ENCODE peak calls at places on chromosomes 12 and 14, in four cellular contexts. L is A549, J is body of pancreas, Z is K562. H is an unnamed sample. For H3K4me1, the result is how much of the 10 kb centered on the place peaks cover.

GRCh38 chr12:68962855-68963455 is 30.0 kb upstream of the CPM start:
- DNase-seq in Z (no peak), J (no peak), L (no peak), H (peak)

GRCh38 chr14:65566820-65567522 is 154.4 kb downstream of the FUT8 start:
- DNase-seq in Z (no peak), J (no peak), L (no peak), H (no peak)

GRCh38 chr14:76050797-76051392 is 65.3 kb downstream of the IFT43 start:
- DNase-seq in Z (peak), L (peak), J (peak), H (peak)

GRCh38 chr14:85539510-85539909 is 9.6 kb downstream of the FLRT2 start:
- DNase-seq in J (no peak), L (no peak), Z (no peak), H (no peak)

GRCh38 chr12:72024613-72025012 is 86.0 kb downstream of the TPH2 start:
- DNase-seq in J (no peak), L (no peak), Z (no peak), H (no peak)

GRCh38 chr12:93361159-93361919 is 16.4 kb upstream of the NUDT4 start:
- DNase-seq in L (no peak), J (peak), Z (no peak), H (no peak)

GRCh38 chr12:12717586-12718381 is 616 bp downstream of the CDKN1B start:
- DNase-seq in J (peak), L (no peak), Z (peak), H (peak)

GRCh38 chr12:113249546-113249945 is 28.3 kb downstream of the TPCN1 start:
- DNase-seq in Z (no peak), L (no peak), J (no peak), H (no peak)

GRCh38 chr12:27595231-27595642 is 71.2 kb downstream of the PPFIBP1 start:
- DNase-seq in Z (no peak), J (peak), L (no peak), H (no peak)

GRCh38 chr12:94326727-94327126 is 132.9 kb downstream of the CEP83 start:
- DNase-seq in J (no peak), Z (no peak), L (no peak), H (no peak)

GRCh38 chr14:32710351-32711102 is 228.2 kb upstream of the NPAS3 start:
- DNase-seq in L (no peak), Z (no peak), J (no peak), H (peak)

GRCh38 chr12:109663766-109664165 is 49.9 kb upstream of the FAM222A start:
- DNase-seq in L (no peak), J (no peak), Z (no peak), H (no peak)

GRCh38 chr12:91009319-91009950 is 4.7 kb upstream of the EPYC start:
- DNase-seq in L (no peak), Z (no peak), J (no peak), H (no peak)

GRCh38 chr12:132587781-132588180 is 22.6 kb downstream of the LRCOL1 start:
- DNase-seq in Z (no peak), L (no peak), J (no peak), H (no peak)

GRCh38 chr14:95770777-95771176 is 56.9 kb upstream of the TCL1A start:
- DNase-seq in Z (no peak), L (no peak), J (no peak), H (no peak)

GRCh38 chr12:70660002-70660604 is 22.9 kb upstream of the PTPRB start:
- DNase-seq in J (no peak), L (no peak), Z (no peak), H (no peak)

GRCh38 chr14:103006991-103007520 is 50.3 kb downstream of the CDC42BPB start:
- DNase-seq in L (no peak), J (no peak), Z (no peak), H (no peak)
- H3K27ac ChIP-seq in L (no peak), J (no peak), Z (no peak), H (no peak)

GRCh38 chr12:43290836-43291235 is 261.2 kb downstream of the ADAMTS20 start:
- DNase-seq in Z (no peak), L (no peak), J (no peak), H (no peak)
- H3K4me3 ChIP-seq in Z (no peak), L (no peak), J (no peak), H (no peak)

DNA sequence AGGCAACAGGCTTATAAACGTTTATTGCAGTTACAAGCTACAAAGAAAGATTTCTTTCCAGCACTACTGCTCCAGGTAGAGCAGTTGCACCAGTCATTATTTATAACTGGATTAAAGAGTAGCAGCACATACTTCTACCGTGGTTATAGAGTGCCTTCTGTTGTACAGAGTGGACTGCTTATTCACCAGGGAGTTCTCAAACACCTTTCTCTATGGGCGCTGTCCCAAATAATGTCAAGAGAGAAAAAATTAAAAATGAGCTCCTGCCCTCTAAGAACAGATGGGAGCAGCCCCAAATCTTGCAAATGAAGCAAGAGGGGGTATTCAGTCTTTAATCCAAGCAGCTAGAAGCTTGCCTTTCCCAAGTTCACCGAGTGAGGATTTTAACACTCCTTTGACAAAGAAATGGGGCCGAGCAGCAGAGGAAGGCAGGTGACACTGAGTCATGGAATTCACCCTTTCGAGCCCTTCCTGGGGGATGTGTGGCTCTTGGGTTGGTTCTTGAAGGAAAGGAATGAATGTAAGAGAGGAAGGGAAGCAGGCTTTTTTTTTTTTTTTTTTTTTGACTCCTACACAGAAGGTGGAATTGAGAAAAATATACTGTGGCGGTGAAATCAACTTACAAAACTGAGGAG is 181.2 kb downstream of the PRKCH start:
- DNase-seq in Z (no peak), L (no peak), J (no peak), H (no peak)
- H3K4me1 ChIP-seq in Z (under half), L (under half), J (under half), H (under half)

DNA sequence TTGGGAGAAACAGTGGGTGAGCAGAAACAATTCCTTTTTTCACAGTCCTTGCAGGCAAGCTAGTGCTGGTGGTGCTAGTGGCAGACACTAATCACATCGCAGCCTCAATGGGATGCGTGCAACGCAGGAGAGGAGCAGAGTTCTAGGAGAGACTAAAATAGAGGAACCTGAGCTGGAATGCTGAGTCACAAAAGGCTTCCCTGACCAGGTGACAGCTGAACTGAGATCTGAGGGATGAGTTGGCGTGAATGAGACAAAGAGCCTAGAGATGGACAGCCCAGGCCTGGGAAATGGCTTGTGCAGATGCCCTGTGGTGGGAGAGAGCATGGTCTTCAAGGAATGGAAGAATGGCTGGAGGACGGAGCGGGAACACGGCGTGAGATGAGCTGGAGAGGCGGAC is 25.8 kb downstream of the ACADS start:
- DNase-seq in J (no peak), Z (no peak), L (no peak), H (no peak)
- H3K27ac ChIP-seq in J (no peak), Z (no peak), L (no peak), H (no peak)

GRCh38 chr12:106759526-106760183 is 14.8 kb upstream of the RIC8B start:
- DNase-seq in Z (no peak), L (no peak), J (no peak), H (no peak)
- H3K4me3 ChIP-seq in Z (no peak), L (no peak), J (no peak), H (no peak)

GRCh38 chr12:124642105-124642504 is 74.7 kb upstream of the NCOR2 start:
- DNase-seq in L (no peak), J (no peak), Z (no peak), H (no peak)

GRCh38 chr12:124639407-124639806 is 72.0 kb upstream of the NCOR2 start:
- DNase-seq in J (no peak), Z (no peak), L (no peak), H (no peak)

GRCh38 chr12:124641591-124641990 is 74.2 kb upstream of the NCOR2 start:
- DNase-seq in Z (no peak), J (no peak), L (no peak), H (no peak)

GRCh38 chr12:124637586-124637985 is 70.2 kb upstream of the NCOR2 start:
- DNase-seq in J (no peak), Z (no peak), L (no peak), H (peak)

GRCh38 chr12:124640096-124640495 is 72.7 kb upstream of the NCOR2 start:
- DNase-seq in L (no peak), Z (no peak), J (no peak), H (no peak)
- H3K4me1 ChIP-seq in L (under half), Z (under half), J (under half), H (under half)

DNA sequence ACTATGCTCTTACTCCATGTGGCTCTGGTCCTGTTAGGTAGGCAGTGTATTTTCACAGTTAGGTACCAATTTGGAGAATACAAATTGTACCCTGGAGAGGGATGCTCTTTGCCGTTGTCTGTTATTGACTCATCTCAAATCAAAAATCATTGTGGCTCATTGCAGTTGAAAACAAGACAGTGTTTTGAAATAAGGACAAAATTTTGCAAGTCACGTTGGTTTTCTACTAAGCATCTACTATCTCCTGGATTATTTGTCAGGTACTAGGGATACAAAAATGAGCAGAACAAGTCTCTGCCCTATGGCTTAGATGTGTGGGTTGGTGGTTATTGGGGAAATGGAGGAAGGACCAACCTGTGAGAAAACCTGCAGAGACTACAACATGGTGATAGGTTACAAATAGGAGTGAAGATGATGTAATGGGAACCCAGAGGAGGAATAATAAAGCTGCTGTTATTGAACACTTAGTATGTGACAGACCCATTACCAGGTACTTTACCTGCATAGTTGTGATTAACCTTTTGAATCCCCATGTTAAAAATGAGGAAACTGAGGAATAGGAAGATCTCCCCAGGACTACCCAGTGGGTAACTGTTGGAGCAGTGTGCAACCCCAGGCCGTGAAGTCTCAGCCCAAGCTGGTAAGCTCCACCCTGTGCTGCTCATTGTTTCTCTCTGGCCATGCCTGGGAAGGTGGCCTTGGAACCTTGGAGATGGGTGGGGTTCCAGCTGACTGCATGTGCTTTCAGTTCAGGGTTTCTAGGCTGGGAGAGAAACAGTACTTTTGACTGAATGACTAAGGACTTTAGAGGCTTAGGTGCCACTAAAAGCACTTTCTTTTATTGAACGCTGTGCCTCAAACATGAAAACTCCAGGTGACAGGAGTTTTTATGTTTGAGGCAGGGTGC is 72.9 kb upstream of the SRSF5 start:
- DNase-seq in J (peak), L (no peak), Z (peak), H (peak)
- H3K27ac ChIP-seq in J (peak), L (no peak), Z (peak), H (peak)

GRCh38 chr12:6201199-6201608 is 1.0 kb downstream of the CD9 start:
- DNase-seq in Z (no peak), L (peak), J (peak), H (peak)

GRCh38 chr12:6198556-6198955 is 1.6 kb upstream of the CD9 start:
- DNase-seq in L (no peak), J (no peak), Z (no peak), H (no peak)

GRCh38 chr12:6200266-6201198 is at the start of gene CD9:
- DNase-seq in J (peak), L (peak), Z (peak), H (peak)

GRCh38 chr12:6199211-6199530 is 1.0 kb upstream of the CD9 start:
- DNase-seq in J (no peak), L (no peak), Z (no peak), H (no peak)

DNA sequence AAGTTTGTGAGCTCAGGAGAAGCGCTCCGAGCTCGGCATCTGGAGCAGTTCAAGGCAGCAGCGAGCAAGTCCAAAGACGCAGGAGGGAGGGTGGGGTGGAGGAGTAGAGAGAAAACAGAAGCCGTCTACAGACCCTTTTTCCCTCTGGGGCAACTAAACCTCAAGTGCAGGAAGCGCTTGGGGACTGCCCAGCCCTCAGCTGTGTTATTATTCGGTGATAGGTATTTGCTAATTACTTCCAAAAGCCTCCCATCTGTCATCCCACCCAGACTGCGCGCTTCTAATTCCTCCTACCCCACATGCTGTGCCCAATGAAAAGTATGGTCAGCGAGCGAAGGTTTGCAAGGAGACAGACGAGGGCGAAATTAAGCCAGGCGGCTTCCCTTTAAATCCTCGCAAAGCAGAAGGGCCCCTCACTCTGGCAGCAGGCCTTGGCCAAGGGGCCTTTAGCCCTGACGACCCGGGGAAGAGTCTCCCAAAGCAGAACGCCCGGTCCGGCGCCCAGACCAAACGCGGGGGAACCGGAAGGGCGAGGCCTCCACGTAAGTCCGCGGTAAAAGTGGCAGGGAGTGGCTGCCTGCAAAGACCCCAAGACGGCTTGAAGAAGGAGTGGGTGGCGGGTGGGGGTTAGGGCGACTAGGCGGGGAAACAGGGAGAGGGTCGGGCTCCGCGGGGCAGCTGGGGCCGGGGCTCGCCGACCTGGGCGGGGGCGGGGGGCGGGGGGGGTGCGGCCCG is 502 bp upstream of the CD9 start:
- DNase-seq in J (peak), Z (no peak), L (no peak), H (peak)
- H3K4me3 ChIP-seq in J (peak), Z (no peak), L (peak), H (peak)

GRCh38 chr12:111444314-111444705 is 38.6 kb downstream of the SH2B3 start:
- DNase-seq in L (no peak), Z (no peak), J (no peak), H (no peak)

GRCh38 chr12:111444706-111445310 is 39.1 kb downstream of the SH2B3 start:
- DNase-seq in Z (no peak), L (no peak), J (peak), H (peak)

GRCh38 chr12:111443586-111443985 is 37.9 kb downstream of the SH2B3 start:
- DNase-seq in J (peak), L (no peak), Z (no peak), H (no peak)

GRCh38 chr12:111442301-111443045 is 36.8 kb downstream of the SH2B3 start:
- DNase-seq in J (no peak), L (no peak), Z (no peak), H (no peak)

DNA sequence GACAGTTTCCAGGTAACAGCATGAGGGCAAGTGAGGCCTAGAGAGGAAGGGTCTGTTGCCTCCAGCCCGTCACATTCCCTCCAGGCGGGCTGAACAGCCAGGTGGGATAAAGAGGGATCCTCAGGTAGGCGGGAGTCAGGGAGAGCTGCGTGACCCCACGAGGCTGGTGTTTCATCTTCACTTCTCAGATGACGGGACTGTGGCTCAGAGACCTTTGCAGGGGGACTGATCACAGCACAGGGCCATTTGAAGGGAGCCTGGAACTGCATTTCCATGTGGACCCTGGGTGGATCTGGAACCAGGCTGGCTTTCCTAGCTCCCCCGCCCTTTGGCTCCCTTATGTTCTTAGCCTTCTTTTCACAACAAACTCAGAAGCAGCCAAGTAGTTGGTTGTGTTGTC is 37.4 kb downstream of the SH2B3 start:
- DNase-seq in Z (no peak), J (no peak), L (no peak), H (no peak)
- H3K4me1 ChIP-seq in Z (under half), J (half or more), L (under half), H (under half)

DNA sequence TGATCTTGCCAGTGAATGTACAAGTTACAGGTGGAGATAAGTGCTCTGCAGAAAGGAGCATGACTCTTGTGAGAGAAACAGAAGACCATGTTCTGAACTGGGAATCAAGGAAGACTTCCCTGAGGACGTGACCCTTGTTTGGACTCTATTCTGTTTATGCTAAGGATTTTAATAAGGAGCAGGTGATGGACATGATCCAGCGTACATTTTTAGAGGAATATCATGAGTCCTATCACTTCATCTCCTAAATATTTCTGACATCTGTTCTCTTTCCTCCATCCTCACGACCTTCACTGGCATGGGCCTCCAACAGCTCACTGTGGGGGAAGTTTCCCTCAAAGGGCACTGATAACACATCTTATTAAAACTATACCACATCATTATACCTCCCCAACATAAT is 7.9 kb upstream of the SLC38A1 start:
- DNase-seq in Z (no peak), J (no peak), L (no peak), H (no peak)
- H3K27ac ChIP-seq in Z (no peak), J (no peak), L (no peak), H (no peak)

H was measured in small intestine.